ENCODE peak calls at places on chromosomes 3 and 15, in four cellular contexts. One of them, this sample, is unnamed.

GRCh38 chr15:67039349-67040075 is 25.9 kb upstream of the SMAD3 start:
- DNase-seq in stimulated activated naive B cell treated with anti-CD40 and anti-IgM and Interleukin-4, amounts not matched to agents 10 μg/mL and 1 μg/mL and 100 μg/mL, for 72 hours: no peak
- DNase-seq in endothelial cell: no peak
- DNase-seq in HEK293T: no peak
- DNase-seq in this sample: no peak

GRCh38 chr15:74257105-74257504 is 21.0 kb downstream of the CCDC33 start:
- DNase-seq in stimulated activated naive B cell treated with anti-CD40 and anti-IgM and Interleukin-4, amounts not matched to agents 10 μg/mL and 1 μg/mL and 100 μg/mL, for 72 hours: no peak
- DNase-seq in endothelial cell: no peak
- DNase-seq in HEK293T: no peak
- DNase-seq in this sample: no peak

GRCh38 chr3:54691230-54691900 is 236.5 kb downstream of the LRTM1 start:
- DNase-seq in endothelial cell: no peak
- DNase-seq in stimulated activated naive B cell treated with anti-CD40 and anti-IgM and Interleukin-4, amounts not matched to agents 10 μg/mL and 1 μg/mL and 100 μg/mL, for 72 hours: no peak
- DNase-seq in HEK293T: no peak
- DNase-seq in this sample: no peak

GRCh38 chr3:184325715-184326114 is 11.3 kb downstream of the EIF4G1 start:
- DNase-seq in HEK293T: no peak
- DNase-seq in stimulated activated naive B cell treated with anti-CD40 and anti-IgM and Interleukin-4, amounts not matched to agents 10 μg/mL and 1 μg/mL and 100 μg/mL, for 72 hours: no peak
- DNase-seq in endothelial cell: no peak
- DNase-seq in this sample: no peak

GRCh38 chr15:60674704-60675405 is 195.9 kb upstream of the ICE2 start:
- DNase-seq in stimulated activated naive B cell treated with anti-CD40 and anti-IgM and Interleukin-4, amounts not matched to agents 10 μg/mL and 1 μg/mL and 100 μg/mL, for 72 hours: no peak
- DNase-seq in endothelial cell: no peak
- DNase-seq in HEK293T: no peak
- DNase-seq in this sample: no peak

GRCh38 chr3:39189648-39190269 is 2.6 kb downstream of the XIRP1 start:
- DNase-seq in stimulated activated naive B cell treated with anti-CD40 and anti-IgM and Interleukin-4, amounts not matched to agents 10 μg/mL and 1 μg/mL and 100 μg/mL, for 72 hours: peak; percentile 45
- DNase-seq in endothelial cell: peak; percentile 72
- DNase-seq in HEK293T: peak; percentile 83
- DNase-seq in this sample: no peak

GRCh38 chr15:98282656-98283332 is 322.3 kb downstream of the ARRDC4 start:
- DNase-seq in HEK293T: no peak
- DNase-seq in stimulated activated naive B cell treated with anti-CD40 and anti-IgM and Interleukin-4, amounts not matched to agents 10 μg/mL and 1 μg/mL and 100 μg/mL, for 72 hours: no peak
- DNase-seq in endothelial cell: no peak
- DNase-seq in this sample: no peak

GRCh38 chr15:90360746-90361145 is 8.7 kb downstream of the ZNF774 start:
- DNase-seq in HEK293T: no peak
- DNase-seq in stimulated activated naive B cell treated with anti-CD40 and anti-IgM and Interleukin-4, amounts not matched to agents 10 μg/mL and 1 μg/mL and 100 μg/mL, for 72 hours: no peak
- DNase-seq in endothelial cell: no peak
- DNase-seq in this sample: no peak

GRCh38 chr3:23701711-23702110 is 104.0 kb upstream of the UBE2E1 start:
- DNase-seq in stimulated activated naive B cell treated with anti-CD40 and anti-IgM and Interleukin-4, amounts not matched to agents 10 μg/mL and 1 μg/mL and 100 μg/mL, for 72 hours: no peak
- DNase-seq in HEK293T: no peak
- DNase-seq in endothelial cell: no peak
- DNase-seq in this sample: no peak

GRCh38 chr3:185709241-185709955 is 115.4 kb downstream of the IGF2BP2 start:
- DNase-seq in stimulated activated naive B cell treated with anti-CD40 and anti-IgM and Interleukin-4, amounts not matched to agents 10 μg/mL and 1 μg/mL and 100 μg/mL, for 72 hours: no peak
- DNase-seq in HEK293T: no peak
- DNase-seq in endothelial cell: no peak
- DNase-seq in this sample: no peak

GRCh38 chr3:150022406-150023238 is 51.9 kb upstream of the PFN2 start:
- DNase-seq in endothelial cell: no peak
- DNase-seq in stimulated activated naive B cell treated with anti-CD40 and anti-IgM and Interleukin-4, amounts not matched to agents 10 μg/mL and 1 μg/mL and 100 μg/mL, for 72 hours: no peak
- DNase-seq in HEK293T: no peak
- DNase-seq in this sample: no peak

This sample was measured in amygdala.